ENCODE peak calls at places on chromosomes 2 and 18, in nine cellular contexts. E is LoVo, V is heart left ventricle, T is pons, S is T-helper 9 cell, I is HCEC 1CT, P is amniotic epithelial cell, N is NCI-H446, K is H54. A is an unnamed sample.

GRCh38 chr2:159194241-159194640 is 92.3 kb downstream of the WDSUB1 start:
- DNase-seq in K (no peak), I (no peak), N (no peak), S (no peak), V (no peak), T (no peak), E (no peak), P (no peak), A (no peak)

GRCh38 chr18:70640336-70640887 is 351.6 kb downstream of the SOCS6 start:
- DNase-seq in S (no peak), K (no peak), N (no peak), I (no peak), E (no peak), P (no peak), V (no peak), T (no peak), A (no peak)

GRCh38 chr2:108417254-108417653 is 31.8 kb upstream of the GCC2 start:
- DNase-seq in V (no peak), N (no peak), S (no peak), P (no peak), E (no peak), K (no peak), I (no peak), T (no peak), A (peak; percentile 23)

GRCh38 chr2:24831216-24831615 is 38.0 kb downstream of the CENPO start:
- DNase-seq in T (no peak), N (no peak), S (no peak), K (no peak), E (no peak), V (no peak), P (no peak), I (no peak), A (no peak)

GRCh38 chr2:29295843-29296242 is 180.6 kb downstream of the CLIP4 start:
- DNase-seq in N (peak; percentile 55), T (peak; percentile 28), S (no peak), I (peak; percentile 21), P (peak; percentile 22), V (no peak), E (no peak), K (no peak), A (no peak)

GRCh38 chr2:152459116-152459515 is 124.1 kb downstream of the FMNL2 start:
- DNase-seq in P (no peak), K (no peak), T (no peak), E (no peak), S (no peak), V (no peak), I (no peak), N (no peak), A (no peak)

GRCh38 chr2:27453968-27454367 is 11.8 kb downstream of the KRTCAP3 start:
- DNase-seq in T (no peak), S (no peak), E (no peak), P (no peak), V (no peak), K (no peak), N (no peak), I (no peak), A (no peak)

GRCh38 chr18:59229191-59229590 is 9.2 kb downstream of the GRP start:
- DNase-seq in K (no peak), N (no peak), T (no peak), I (no peak), V (no peak), P (no peak), S (no peak), E (no peak), A (no peak)

GRCh38 chr2:217150236-217150635 is 290.4 kb upstream of the TNP1 start:
- DNase-seq in K (no peak), T (no peak), E (no peak), I (no peak), S (no peak), N (no peak), P (peak; percentile 88), V (no peak), A (no peak)